ENCODE peak calls at places on chromosome 18, in eight cellular contexts. One of them, this sample, is unnamed. For H3K9me3, the result is how much of the 10 kb centered on the place peaks cover.

GRCh38 chr18:51391215-51391614 is 193.7 kb upstream of the MEX3C start:
- DNase-seq in tibial nerve: no peak
- DNase-seq in A549: no peak
- DNase-seq in CD4-positive, alpha-beta T cell: no peak
- DNase-seq in colonic mucosa: no peak
- DNase-seq in AG04450: no peak
- DNase-seq in IMR-90: no peak
- DNase-seq in endodermal cell: no peak
- DNase-seq in this sample: no peak

GRCh38 chr18:29523371-29523770 is 1346.4 kb upstream of the CDH2 start:
- DNase-seq in AG04450: no peak
- DNase-seq in IMR-90: no peak
- DNase-seq in A549: no peak
- DNase-seq in CD4-positive, alpha-beta T cell: no peak
- DNase-seq in endodermal cell: no peak
- DNase-seq in colonic mucosa: no peak
- DNase-seq in tibial nerve: no peak
- DNase-seq in this sample: no peak

GRCh38 chr18:48868468-48869466 is 82.0 kb downstream of the SMAD7 start:
- DNase-seq in AG04450: no peak
- DNase-seq in colonic mucosa: no peak
- DNase-seq in A549: no peak
- DNase-seq in endodermal cell: no peak
- DNase-seq in IMR-90: peak
- DNase-seq in CD4-positive, alpha-beta T cell: peak
- DNase-seq in tibial nerve: no peak
- DNase-seq in this sample: no peak

GRCh38 chr18:8253943-8254342 is 355.3 kb upstream of the RAB12 start:
- DNase-seq in tibial nerve: no peak
- DNase-seq in colonic mucosa: no peak
- DNase-seq in AG04450: no peak
- DNase-seq in endodermal cell: no peak
- DNase-seq in CD4-positive, alpha-beta T cell: no peak
- DNase-seq in IMR-90: no peak
- DNase-seq in A549: no peak
- DNase-seq in this sample: peak

GRCh38 chr18:7021994-7022840 is 95.4 kb downstream of the LAMA1 start:
- DNase-seq in colonic mucosa: peak
- DNase-seq in AG04450: no peak
- DNase-seq in tibial nerve: no peak
- DNase-seq in endodermal cell: no peak
- DNase-seq in CD4-positive, alpha-beta T cell: no peak
- DNase-seq in A549: peak
- DNase-seq in IMR-90: peak
- DNase-seq in this sample: no peak

GRCh38 chr18:35141567-35142269 is 99.1 kb upstream of the ZNF397 start:
- DNase-seq in A549: no peak
- DNase-seq in CD4-positive, alpha-beta T cell: no peak
- DNase-seq in tibial nerve: no peak
- DNase-seq in endodermal cell: no peak
- DNase-seq in colonic mucosa: no peak
- DNase-seq in AG04450: no peak
- DNase-seq in IMR-90: no peak
- DNase-seq in this sample: no peak

GRCh38 chr18:48767090-48767670 is 183.6 kb downstream of the SMAD7 start:
- DNase-seq in CD4-positive, alpha-beta T cell: no peak
- DNase-seq in endodermal cell: no peak
- DNase-seq in colonic mucosa: no peak
- DNase-seq in AG04450: no peak
- DNase-seq in A549: no peak
- DNase-seq in IMR-90: peak
- DNase-seq in tibial nerve: no peak
- DNase-seq in this sample: no peak

GRCh38 chr18:6004683-6005082 is 109.4 kb upstream of the TMEM200C start:
- DNase-seq in AG04450: no peak
- DNase-seq in CD4-positive, alpha-beta T cell: no peak
- DNase-seq in tibial nerve: no peak
- DNase-seq in A549: no peak
- DNase-seq in colonic mucosa: no peak
- DNase-seq in endodermal cell: no peak
- DNase-seq in IMR-90: no peak
- DNase-seq in this sample: no peak

GRCh38 chr18:43276471-43276870 is 819 bp downstream of the SYT4 start:
- DNase-seq in endodermal cell: no peak
- DNase-seq in tibial nerve: no peak
- DNase-seq in CD4-positive, alpha-beta T cell: no peak
- DNase-seq in colonic mucosa: no peak
- DNase-seq in A549: no peak
- DNase-seq in IMR-90: no peak
- DNase-seq in AG04450: no peak
- DNase-seq in this sample: no peak

GRCh38 chr18:26618130-26618529 is 69.8 kb upstream of the KCTD1 start:
- DNase-seq in endodermal cell: no peak
- DNase-seq in CD4-positive, alpha-beta T cell: no peak
- DNase-seq in colonic mucosa: no peak
- DNase-seq in A549: no peak
- DNase-seq in AG04450: no peak
- DNase-seq in tibial nerve: no peak
- DNase-seq in IMR-90: no peak
- DNase-seq in this sample: no peak

GRCh38 chr18:41719808-41720207 is 235.2 kb upstream of the PIK3C3 start:
- DNase-seq in colonic mucosa: no peak
- DNase-seq in AG04450: no peak
- DNase-seq in tibial nerve: no peak
- DNase-seq in IMR-90: no peak
- DNase-seq in endodermal cell: no peak
- DNase-seq in CD4-positive, alpha-beta T cell: no peak
- DNase-seq in A549: no peak
- DNase-seq in this sample: no peak

GRCh38 chr18:75209952-75210261 is 690 bp upstream of the TSHZ1 start:
- DNase-seq in CD4-positive, alpha-beta T cell: no peak
- DNase-seq in endodermal cell: no peak
- DNase-seq in colonic mucosa: no peak
- DNase-seq in A549: no peak
- DNase-seq in IMR-90: no peak
- DNase-seq in tibial nerve: no peak
- DNase-seq in AG04450: no peak
- DNase-seq in this sample: no peak

GRCh38 chr18:6614952-6615351 is 114.6 kb upstream of the ARHGAP28 start:
- DNase-seq in A549: no peak
- DNase-seq in IMR-90: no peak
- DNase-seq in colonic mucosa: no peak
- DNase-seq in CD4-positive, alpha-beta T cell: no peak
- DNase-seq in tibial nerve: no peak
- DNase-seq in endodermal cell: no peak
- DNase-seq in AG04450: no peak
- DNase-seq in this sample: no peak

GRCh38 chr18:60543646-60544045 is 171.1 kb upstream of the MC4R start:
- DNase-seq in CD4-positive, alpha-beta T cell: no peak
- DNase-seq in colonic mucosa: no peak
- DNase-seq in tibial nerve: no peak
- DNase-seq in endodermal cell: no peak
- DNase-seq in A549: no peak
- DNase-seq in AG04450: no peak
- DNase-seq in IMR-90: no peak
- DNase-seq in this sample: no peak

GRCh38 chr18:73594749-73595148 is 552.9 kb downstream of the FBXO15 start:
- DNase-seq in IMR-90: peak
- DNase-seq in CD4-positive, alpha-beta T cell: no peak
- DNase-seq in colonic mucosa: no peak
- DNase-seq in AG04450: no peak
- DNase-seq in A549: no peak
- DNase-seq in tibial nerve: no peak
- DNase-seq in endodermal cell: no peak
- DNase-seq in this sample: no peak

GRCh38 chr18:50749421-50749820 is 70.4 kb downstream of the MRO start:
- DNase-seq in colonic mucosa: no peak
- DNase-seq in AG04450: no peak
- DNase-seq in endodermal cell: peak
- DNase-seq in A549: no peak
- DNase-seq in CD4-positive, alpha-beta T cell: no peak
- DNase-seq in IMR-90: no peak
- DNase-seq in tibial nerve: no peak
- DNase-seq in this sample: no peak

GRCh38 chr18:59748628-59749360 is 51.6 kb upstream of the CCBE1 start:
- DNase-seq in endodermal cell: no peak
- DNase-seq in colonic mucosa: no peak
- DNase-seq in IMR-90: peak
- DNase-seq in AG04450: no peak
- DNase-seq in A549: no peak
- DNase-seq in tibial nerve: no peak
- DNase-seq in CD4-positive, alpha-beta T cell: no peak
- DNase-seq in this sample: no peak

GRCh38 chr18:34637094-34637801 is 72.8 kb upstream of the DTNA start:
- DNase-seq in endodermal cell: no peak
- DNase-seq in CD4-positive, alpha-beta T cell: no peak
- DNase-seq in colonic mucosa: no peak
- DNase-seq in A549: no peak
- DNase-seq in IMR-90: no peak
- DNase-seq in tibial nerve: no peak
- DNase-seq in AG04450: no peak
- DNase-seq in this sample: no peak

DNA sequence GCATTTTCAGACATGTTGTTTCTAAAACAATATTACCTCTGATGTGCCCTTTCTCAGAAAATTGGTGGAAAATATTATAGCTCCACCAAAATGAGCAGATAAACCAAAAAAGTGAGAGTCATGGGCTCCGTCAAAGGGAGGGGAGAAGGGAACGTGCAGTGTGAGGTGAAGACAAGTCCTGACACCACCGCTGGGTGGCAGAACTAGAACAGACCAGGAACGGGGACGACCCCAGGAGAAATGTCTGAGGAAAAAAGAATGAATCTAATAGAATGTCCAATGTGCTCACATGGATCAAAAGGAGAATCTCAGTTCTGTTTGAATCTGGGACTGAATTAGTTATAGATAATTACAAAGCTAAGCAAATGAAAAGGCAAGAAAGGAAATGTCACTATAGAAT is 22.6 kb upstream of the BCL2 start:
- DNase-seq in colonic mucosa: no peak
- DNase-seq in IMR-90: peak
- DNase-seq in tibial nerve: no peak
- DNase-seq in CD4-positive, alpha-beta T cell: peak
- DNase-seq in endodermal cell: peak
- DNase-seq in A549: peak
- DNase-seq in AG04450: no peak
- DNase-seq in this sample: no peak
- TF ChIP-seq CTCF in colonic mucosa: no peak
- TF ChIP-seq CTCF in IMR-90: peak
- TF ChIP-seq CTCF in tibial nerve: peak
- TF ChIP-seq CTCF in CD4-positive, alpha-beta T cell: peak
- TF ChIP-seq CTCF in endodermal cell: peak
- TF ChIP-seq CTCF in A549: peak
- TF ChIP-seq CTCF in AG04450: peak
- TF ChIP-seq CTCF in this sample: peak

GRCh38 chr18:79900610-79901570 is 50.6 kb downstream of the SLC66A2 start:
- DNase-seq in AG04450: no peak
- DNase-seq in colonic mucosa: no peak
- DNase-seq in IMR-90: no peak
- DNase-seq in endodermal cell: peak
- DNase-seq in A549: no peak
- DNase-seq in tibial nerve: peak
- DNase-seq in CD4-positive, alpha-beta T cell: no peak
- DNase-seq in this sample: no peak
- H3K9me3 ChIP-seq in AG04450: half or more
- H3K9me3 ChIP-seq in colonic mucosa: under half
- H3K9me3 ChIP-seq in IMR-90: under half
- H3K9me3 ChIP-seq in endodermal cell: under half
- H3K9me3 ChIP-seq in A549: under half
- H3K9me3 ChIP-seq in tibial nerve: half or more
- H3K9me3 ChIP-seq in CD4-positive, alpha-beta T cell: under half
- H3K9me3 ChIP-seq in this sample: under half

DNA sequence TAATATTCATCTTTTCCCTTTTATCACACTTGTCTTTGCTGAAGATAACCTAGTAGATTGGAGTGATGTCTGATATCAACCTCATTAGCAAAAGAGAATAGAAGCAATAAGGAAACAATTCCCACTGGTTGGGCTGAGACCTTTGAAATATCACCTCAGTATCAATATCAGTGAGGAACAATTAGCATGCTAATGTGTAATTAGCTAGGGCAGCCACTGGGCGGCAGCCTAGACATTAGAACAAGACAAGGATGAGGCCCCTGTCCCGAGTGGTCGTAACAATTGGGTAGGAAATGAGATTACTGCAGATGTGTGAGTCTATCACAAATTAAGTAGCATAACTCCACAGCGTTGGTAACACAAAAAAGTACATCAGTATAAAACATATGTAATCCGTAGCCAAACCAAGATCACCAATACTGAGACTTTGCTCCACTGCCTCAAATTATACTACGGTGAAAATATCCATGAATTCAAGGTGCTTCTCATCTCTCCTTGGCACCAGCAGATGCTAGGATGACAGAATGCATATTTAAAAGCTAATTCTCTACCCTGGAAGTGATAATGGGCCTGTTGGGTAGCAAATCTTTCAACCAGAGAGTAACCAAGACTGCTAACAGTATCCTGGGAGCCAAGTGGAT is 99.1 kb downstream of the ALPK2 start:
- DNase-seq in AG04450: peak
- DNase-seq in IMR-90: peak
- DNase-seq in colonic mucosa: peak
- DNase-seq in tibial nerve: peak
- DNase-seq in endodermal cell: peak
- DNase-seq in CD4-positive, alpha-beta T cell: peak
- DNase-seq in A549: peak
- DNase-seq in this sample: no peak
- TF ChIP-seq CTCF in AG04450: peak
- TF ChIP-seq CTCF in IMR-90: peak
- TF ChIP-seq CTCF in colonic mucosa: peak
- TF ChIP-seq CTCF in tibial nerve: peak
- TF ChIP-seq CTCF in endodermal cell: peak
- TF ChIP-seq CTCF in CD4-positive, alpha-beta T cell: peak
- TF ChIP-seq CTCF in A549: peak
- TF ChIP-seq CTCF in this sample: peak

DNA sequence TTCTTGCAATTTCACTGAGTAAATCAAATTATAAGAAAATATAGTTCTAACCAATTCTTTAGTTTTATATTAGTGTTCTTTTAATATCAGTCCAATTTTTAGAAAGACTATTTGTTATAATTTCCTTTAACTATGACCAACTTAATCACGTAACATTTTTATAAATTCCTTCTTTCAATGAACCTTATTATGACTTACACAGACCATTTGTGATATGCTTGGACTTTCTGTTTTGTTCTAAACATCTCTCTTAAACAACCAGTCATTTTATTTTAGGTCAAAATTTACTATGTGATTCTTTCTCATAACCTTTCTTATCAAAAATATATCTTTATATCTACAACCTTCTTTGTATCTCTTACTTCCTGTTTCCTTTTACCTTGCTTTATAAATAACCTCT is 39.5 kb upstream of the DYNAP start:
- DNase-seq in endodermal cell: no peak
- DNase-seq in IMR-90: no peak
- DNase-seq in colonic mucosa: no peak
- DNase-seq in AG04450: no peak
- DNase-seq in A549: no peak
- DNase-seq in CD4-positive, alpha-beta T cell: no peak
- DNase-seq in tibial nerve: no peak
- DNase-seq in this sample: no peak
- H3K9me3 ChIP-seq in endodermal cell: half or more
- H3K9me3 ChIP-seq in IMR-90: under half
- H3K9me3 ChIP-seq in colonic mucosa: under half
- H3K9me3 ChIP-seq in AG04450: under half
- H3K9me3 ChIP-seq in A549: under half
- H3K9me3 ChIP-seq in CD4-positive, alpha-beta T cell: under half
- H3K9me3 ChIP-seq in tibial nerve: under half
- H3K9me3 ChIP-seq in this sample: under half

GRCh38 chr18:57052173-57052572 is 94.7 kb upstream of the BOD1L2 start:
- DNase-seq in AG04450: no peak
- DNase-seq in A549: no peak
- DNase-seq in CD4-positive, alpha-beta T cell: no peak
- DNase-seq in IMR-90: no peak
- DNase-seq in colonic mucosa: no peak
- DNase-seq in tibial nerve: no peak
- DNase-seq in endodermal cell: no peak
- DNase-seq in this sample: no peak
- TF ChIP-seq CTCF in AG04450: no peak
- TF ChIP-seq CTCF in A549: no peak
- TF ChIP-seq CTCF in CD4-positive, alpha-beta T cell: no peak
- TF ChIP-seq CTCF in IMR-90: no peak
- TF ChIP-seq CTCF in colonic mucosa: no peak
- TF ChIP-seq CTCF in tibial nerve: no peak
- TF ChIP-seq CTCF in endodermal cell: peak
- TF ChIP-seq CTCF in this sample: no peak